ENCODE peak calls at places on chromosomes 16 and 17, in six cellular contexts. N is AG04450, J is B cell, S is heart left ventricle, O is heart right ventricle, H is ovary. V is an unnamed sample.

GRCh38 chr17:49898547-49899490 is 51.0 kb upstream of the TAC4 start:
- DNase-seq in J (no peak), S (no peak), O (no peak), H (no peak), N (no peak), V (no peak)

GRCh38 chr16:80260906-80261311 is 279.9 kb upstream of the DYNLRB2 start:
- DNase-seq in S (no peak), J (no peak), N (no peak), H (no peak), O (no peak), V (no peak)

GRCh38 chr17:40722146-40722720 is 18.7 kb upstream of the KRT24 start:
- DNase-seq in O (no peak), H (no peak), N (no peak), J (no peak), S (no peak), V (no peak)

GRCh38 chr17:44097110-44097810 is 26.2 kb downstream of the HDAC5 start:
- DNase-seq in O (peak; percentile 77), N (no peak), H (no peak), J (no peak), S (peak; percentile 85), V (no peak)

GRCh38 chr16:290015-290680 is 7.2 kb downstream of the PDIA2 start:
- DNase-seq in N (no peak), J (no peak), O (no peak), H (no peak), S (no peak), V (no peak)

GRCh38 chr17:81480140-81480917 is 32.3 kb downstream of the ACTG1 start:
- DNase-seq in N (no peak), H (no peak), O (no peak), J (no peak), S (peak; percentile 62), V (no peak)

GRCh38 chr16:77993111-77993571 is 29.2 kb upstream of the CLEC3A start:
- DNase-seq in S (no peak), O (no peak), N (peak; percentile 18), H (no peak), J (no peak), V (no peak)

GRCh38 chr16:24950275-24950674 is 64.9 kb downstream of the ARHGAP17 start:
- DNase-seq in H (no peak), J (no peak), N (peak; percentile 21), S (no peak), O (no peak), V (no peak)

GRCh38 chr17:21388066-21388465 is 11.9 kb downstream of the KCNJ12 start:
- DNase-seq in N (no peak), H (no peak), J (no peak), S (peak; percentile 71), O (peak; percentile 36), V (no peak)

GRCh38 chr16:51875834-51876725 is 670.9 kb downstream of the TOX3 start:
- DNase-seq in J (no peak), S (no peak), O (no peak), H (no peak), N (no peak), V (no peak)

GRCh38 chr17:61683466-61683865 is 92.4 kb upstream of the NACA2 start:
- DNase-seq in N (no peak), O (no peak), S (no peak), J (no peak), H (no peak), V (no peak)

GRCh38 chr17:79658811-79659207 is 48.0 kb upstream of the RBFOX3 start:
- DNase-seq in N (no peak), O (no peak), H (no peak), J (no peak), S (no peak), V (no peak)

GRCh38 chr17:72380120-72380519 is 259.3 kb downstream of the SOX9 start:
- DNase-seq in S (no peak), N (no peak), J (no peak), H (no peak), O (no peak), V (no peak)

GRCh38 chr17:45061606-45062205 is 589 bp downstream of the NMT1 start:
- DNase-seq in S (no peak), O (no peak), J (no peak), N (no peak), H (no peak), V (no peak)

GRCh38 chr17:37488009-37488604 is 1.6 kb upstream of the DUSP14 start:
- DNase-seq in J (no peak), N (peak; percentile 93), H (no peak), O (peak; percentile 38), S (no peak), V (peak; percentile 44)

GRCh38 chr17:16407911-16408588 is 7.3 kb upstream of the TRPV2 start:
- DNase-seq in S (peak; percentile 80), N (no peak), J (peak; percentile 63), H (peak; percentile 81), O (peak; percentile 73), V (peak; percentile 89)

GRCh38 chr16:69064789-69065313 is 40.6 kb upstream of the HAS3 start:
- DNase-seq in J (no peak), H (no peak), O (no peak), S (no peak), N (no peak), V (no peak)

GRCh38 chr17:4475463-4475862 is 23.2 kb upstream of the SPNS2 start:
- DNase-seq in H (no peak), J (no peak), O (no peak), N (no peak), S (no peak), V (no peak)

GRCh38 chr17:67246648-67247415 is 1.8 kb upstream of the HELZ start:
- DNase-seq in O (no peak), J (no peak), N (no peak), H (no peak), S (no peak), V (no peak)

GRCh38 chr16:56915311-56916105 is 16.4 kb upstream of the HERPUD1 start:
- DNase-seq in N (no peak), O (no peak), J (no peak), H (peak; percentile 35), S (no peak), V (no peak)

GRCh38 chr17:48749621-48750553 is 21.3 kb upstream of the HOXB13 start:
- DNase-seq in O (no peak), S (no peak), H (no peak), J (no peak), N (no peak), V (no peak)

GRCh38 chr17:59899099-59899498 is 6.2 kb downstream of the RPS6KB1 start:
- DNase-seq in J (no peak), S (no peak), N (no peak), H (no peak), O (no peak), V (no peak)
- TF ChIP-seq CTCF in J (peak; percentile 59), S (no peak), N (no peak), H (no peak), O (no peak), V (no peak)

GRCh38 chr17:73478768-73479424 is 165.3 kb downstream of the SDK2 start:
- DNase-seq in N (no peak), J (no peak), H (no peak), S (no peak), O (no peak), V (no peak)
- TF ChIP-seq CTCF in N (no peak), J (no peak), H (no peak), S (no peak), O (no peak), V (peak; percentile 19)

DNA sequence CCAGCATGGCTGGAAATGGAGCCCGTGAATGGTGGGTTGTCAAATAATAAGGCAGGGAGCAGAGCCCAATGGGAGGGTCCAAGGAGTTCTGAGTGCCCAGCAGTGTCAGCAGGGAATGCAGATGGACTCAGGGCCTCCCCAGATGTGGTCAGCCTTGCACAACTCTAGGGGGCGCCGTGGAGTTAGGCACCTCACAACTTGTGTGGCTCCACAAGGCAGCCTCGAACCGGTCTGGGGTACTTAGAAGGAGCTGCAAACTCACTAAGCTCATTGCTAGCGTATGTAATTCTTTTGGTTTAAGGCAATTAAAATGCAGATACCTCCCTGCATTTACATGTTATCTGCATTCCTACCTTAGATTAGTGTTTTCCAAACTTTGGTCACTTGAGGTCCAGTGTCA is 18.1 kb downstream of the IRF8 start:
- DNase-seq in O (no peak), J (no peak), S (peak; percentile 35), N (no peak), H (no peak), V (no peak)
- TF ChIP-seq CTCF in O (no peak), J (peak; percentile 27), S (no peak), N (no peak), H (no peak), V (no peak)

GRCh38 chr17:57379237-57380054 is 123.1 kb downstream of the MSI2 start:
- DNase-seq in J (no peak), S (no peak), O (peak; percentile 40), N (no peak), H (no peak), V (no peak)

GRCh38 chr17:57375770-57376181 is 119.5 kb downstream of the MSI2 start:
- DNase-seq in H (no peak), N (no peak), S (no peak), J (no peak), O (no peak), V (no peak)

GRCh38 chr17:57380055-57380356 is 123.7 kb downstream of the MSI2 start:
- DNase-seq in O (no peak), N (no peak), S (no peak), J (no peak), H (no peak), V (no peak)

GRCh38 chr17:57375040-57375769 is 118.9 kb downstream of the MSI2 start:
- DNase-seq in O (no peak), H (no peak), S (no peak), J (no peak), N (no peak), V (no peak)

DNA sequence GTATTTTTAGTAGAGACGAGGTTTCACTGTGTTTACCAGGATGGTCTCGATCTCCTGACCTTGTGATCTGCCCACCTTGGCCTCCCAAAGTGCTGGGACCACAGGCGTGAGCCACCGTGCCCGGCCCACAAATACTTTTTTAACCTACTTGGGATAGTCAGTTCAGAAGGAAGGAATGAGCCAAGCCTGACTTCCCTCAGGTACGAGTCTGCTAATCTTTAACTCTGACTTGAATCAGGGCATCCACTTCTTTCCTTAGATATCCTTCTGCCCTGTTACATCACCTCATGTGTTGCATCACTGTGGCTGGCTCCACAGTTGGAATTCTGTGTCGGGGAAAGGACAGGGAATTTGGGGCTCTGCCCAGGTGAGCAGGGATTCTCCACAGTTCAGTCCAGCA is 120.8 kb downstream of the MSI2 start:
- DNase-seq in N (no peak), O (no peak), H (no peak), J (no peak), S (no peak), V (no peak)
- TF ChIP-seq CTCF in N (no peak), O (no peak), H (no peak), J (no peak), S (no peak), V (no peak)

DNA sequence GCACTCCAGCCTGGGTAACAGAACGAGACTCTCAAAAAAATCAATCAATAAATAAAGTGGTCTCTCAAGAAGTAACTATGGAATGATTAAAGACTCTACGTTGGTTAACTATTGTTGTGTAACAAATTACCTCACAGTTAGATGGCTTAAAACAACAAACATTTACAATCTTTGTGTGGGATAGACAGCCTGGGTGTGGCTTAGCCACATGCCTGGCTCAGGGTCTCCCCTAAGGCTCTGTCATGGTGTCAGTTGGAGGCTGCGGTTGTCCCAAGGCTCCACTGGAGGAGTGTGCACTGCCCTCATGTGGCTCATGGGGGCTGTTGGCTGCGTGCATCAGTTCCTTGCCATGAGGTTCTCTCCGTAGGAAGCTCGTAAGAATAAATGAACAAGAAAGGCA is 294.5 kb downstream of the SNX29 start:
- DNase-seq in J (no peak), S (no peak), N (no peak), H (no peak), O (no peak), V (no peak)
- TF ChIP-seq CTCF in J (no peak), S (no peak), N (peak; percentile 50), H (no peak), O (no peak), V (no peak)